ENCODE peak calls at places on chromosomes 3 and 15, in seven cellular contexts. W is spleen, B is H1, Y is stomach, G is Panc1, A is sigmoid colon, U is K562. F is an unnamed sample.

GRCh38 chr15:61195116-61196002 is 33.7 kb downstream of the RORA start:
- DNase-seq in W (no peak), B (no peak), Y (no peak), G (peak; percentile 39), A (no peak), U (peak; percentile 60), F (no peak)

GRCh38 chr3:64530434-64531049 is 157.3 kb downstream of the ADAMTS9 start:
- DNase-seq in W (no peak), B (peak; percentile 13), Y (peak; percentile 67), G (peak; percentile 10), A (peak; percentile 79), U (peak; percentile 40), F (peak; percentile 26)

GRCh38 chr15:79168922-79169322 is 78.3 kb upstream of the RASGRF1 start:
- DNase-seq in W (no peak), B (no peak), Y (no peak), G (no peak), A (no peak), U (peak; percentile 35), F (no peak)

GRCh38 chr3:151976211-151977050 is 103.0 kb downstream of the SUCNR1 start:
- DNase-seq in W (no peak), B (no peak), Y (no peak), G (peak; percentile 95), A (no peak), U (peak; percentile 18), F (no peak)

GRCh38 chr3:59992578-59992977 is 942.8 kb upstream of the CFAP20DC start:
- DNase-seq in W (no peak), B (no peak), Y (no peak), G (no peak), A (no peak), U (no peak), F (no peak)

GRCh38 chr3:126351086-126351770 is 6.0 kb downstream of the KLF15 start:
- DNase-seq in W (peak; percentile 60), B (no peak), Y (no peak), G (no peak), A (peak; percentile 63), U (no peak), F (peak; percentile 34)

GRCh38 chr15:90413411-90414379 is 25.7 kb downstream of the IQGAP1 start:
- DNase-seq in W (no peak), B (no peak), Y (no peak), G (no peak), A (no peak), U (peak; percentile 58), F (peak; percentile 61)

GRCh38 chr15:100570282-100570681 is 31.7 kb downstream of the LINS1 start:
- DNase-seq in W (no peak), B (no peak), Y (no peak), G (no peak), A (no peak), U (no peak), F (no peak)

GRCh38 chr3:71195492-71195891 is 388.0 kb downstream of the FOXP1 start:
- DNase-seq in W (no peak), B (no peak), Y (no peak), G (no peak), A (no peak), U (no peak), F (no peak)

GRCh38 chr3:172853911-172854648 is 103.6 kb downstream of the ECT2 start:
- DNase-seq in W (no peak), B (peak; percentile 33), Y (no peak), G (no peak), A (no peak), U (no peak), F (no peak)

GRCh38 chr3:130609166-130609574 is 92.2 kb downstream of the COL6A6 start:
- DNase-seq in W (no peak), B (no peak), Y (no peak), G (no peak), A (peak; percentile 60), U (no peak), F (no peak)

GRCh38 chr15:87477759-87478687 is 778.5 kb downstream of the NTRK3 start:
- DNase-seq in W (no peak), B (no peak), Y (no peak), G (no peak), A (peak; percentile 64), U (peak; percentile 14), F (no peak)

GRCh38 chr3:14757153-14757700 is 61.5 kb upstream of the FGD5 start:
- DNase-seq in W (no peak), B (no peak), Y (no peak), G (no peak), A (no peak), U (no peak), F (no peak)

GRCh38 chr3:51384730-51385473 is at the start of gene MANF:
- DNase-seq in W (peak; percentile 99), B (peak; percentile 97), Y (peak; percentile 98), G (peak; percentile 73), A (peak; percentile 99), U (peak; percentile 96), F (peak; percentile 99)

GRCh38 chr3:189557824-189558223 is 73.4 kb upstream of the TP63 start:
- DNase-seq in W (no peak), B (no peak), Y (no peak), G (no peak), A (no peak), U (no peak), F (no peak)

GRCh38 chr15:89054873-89055272 is 33.4 kb upstream of the ABHD2 start:
- DNase-seq in W (no peak), B (no peak), Y (no peak), G (no peak), A (no peak), U (no peak), F (no peak)

GRCh38 chr3:97389883-97390282 is 374.7 kb upstream of the ARL6 start:
- DNase-seq in W (no peak), B (no peak), Y (no peak), G (no peak), A (no peak), U (no peak), F (no peak)

GRCh38 chr15:58387130-58387529 is 44.7 kb upstream of the LIPC start:
- DNase-seq in W (no peak), B (no peak), Y (no peak), G (peak; percentile 17), A (no peak), U (no peak), F (no peak)

GRCh38 chr3:18544135-18544534 is 119.0 kb upstream of the SATB1 start:
- DNase-seq in W (no peak), B (no peak), Y (no peak), G (no peak), A (no peak), U (no peak), F (no peak)

DNA sequence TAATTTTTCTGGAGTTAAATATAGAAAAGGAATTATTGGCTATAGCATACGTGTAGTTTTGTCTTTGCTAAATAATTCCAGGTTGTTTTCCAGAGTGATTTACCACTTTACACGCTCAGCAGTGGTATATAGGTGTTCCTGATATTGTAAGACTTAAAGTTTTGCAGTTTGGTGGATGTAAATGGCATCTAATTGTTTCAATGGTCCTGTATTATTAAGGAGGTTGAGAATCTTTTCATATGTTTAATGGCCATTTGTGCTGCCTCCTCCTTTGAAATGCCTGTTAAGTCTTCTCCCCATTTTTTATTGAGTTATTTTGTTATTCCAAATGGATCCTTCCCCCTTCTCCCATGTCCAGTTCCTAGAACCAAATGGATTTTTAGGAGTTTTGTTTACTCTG is 26.4 kb upstream of the P4HTM start:
- DNase-seq in W (no peak), B (no peak), Y (no peak), G (no peak), A (no peak), U (no peak), F (no peak)
- TF ChIP-seq POLR2AphosphoS5 in W (no peak), B (no peak), Y (no peak), G (no peak), A (no peak), U (no peak), F (no peak)

DNA sequence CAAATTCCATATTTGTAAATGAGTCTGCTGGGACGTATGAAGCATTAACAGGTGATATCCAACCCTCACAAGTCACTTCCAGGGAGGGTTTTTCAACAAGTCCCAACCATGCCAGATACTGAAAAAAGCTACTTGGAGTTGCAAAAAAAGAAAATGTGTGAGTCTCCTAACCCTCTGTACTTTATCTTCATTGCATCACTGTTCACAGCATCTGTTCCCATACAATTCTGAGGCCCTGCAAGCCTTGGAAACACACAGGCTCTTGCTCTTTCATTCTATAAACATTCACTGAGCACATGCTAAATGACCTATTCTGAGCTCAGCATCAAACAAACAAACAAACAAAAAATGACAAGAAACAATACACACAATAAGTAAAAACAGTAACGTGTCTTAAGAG is 120.8 kb downstream of the RFTN1 start:
- DNase-seq in W (no peak), B (no peak), Y (no peak), G (no peak), A (no peak), U (no peak), F (no peak)
- H3K27ac ChIP-seq in W (peak overlapping the region; percentile 36), B (no peak overlapping the region), Y (no peak overlapping the region), G (no peak overlapping the region), A (no peak overlapping the region), U (no peak overlapping the region), F (no peak overlapping the region)

GRCh38 chr15:68814596-68814995 is 6.1 kb downstream of the ANP32A start:
- DNase-seq in W (no peak), B (no peak), Y (no peak), G (no peak), A (no peak), U (peak; percentile 39), F (no peak)

GRCh38 chr15:68817304-68818087 is 3.2 kb downstream of the ANP32A start:
- DNase-seq in W (peak; percentile 93), B (no peak), Y (peak; percentile 81), G (no peak), A (peak; percentile 84), U (peak; percentile 78), F (peak; percentile 76)

GRCh38 chr15:68816795-68817303 is 3.8 kb downstream of the ANP32A start:
- DNase-seq in W (no peak), B (no peak), Y (no peak), G (no peak), A (no peak), U (peak; percentile 30), F (no peak)

GRCh38 chr15:68815598-68815997 is 5.1 kb downstream of the ANP32A start:
- DNase-seq in W (no peak), B (no peak), Y (no peak), G (no peak), A (no peak), U (no peak), F (no peak)

GRCh38 chr15:68816158-68816557 is 4.5 kb downstream of the ANP32A start:
- DNase-seq in W (no peak), B (no peak), Y (no peak), G (no peak), A (no peak), U (no peak), F (no peak)
- H3K4me3 ChIP-seq in W (no peak overlapping the region), B (peak overlapping the region; percentile 94), Y (no peak overlapping the region), G (peak overlapping the region; percentile 94), A (no peak overlapping the region), U (peak overlapping the region; percentile 63), F (no peak overlapping the region)

DNA sequence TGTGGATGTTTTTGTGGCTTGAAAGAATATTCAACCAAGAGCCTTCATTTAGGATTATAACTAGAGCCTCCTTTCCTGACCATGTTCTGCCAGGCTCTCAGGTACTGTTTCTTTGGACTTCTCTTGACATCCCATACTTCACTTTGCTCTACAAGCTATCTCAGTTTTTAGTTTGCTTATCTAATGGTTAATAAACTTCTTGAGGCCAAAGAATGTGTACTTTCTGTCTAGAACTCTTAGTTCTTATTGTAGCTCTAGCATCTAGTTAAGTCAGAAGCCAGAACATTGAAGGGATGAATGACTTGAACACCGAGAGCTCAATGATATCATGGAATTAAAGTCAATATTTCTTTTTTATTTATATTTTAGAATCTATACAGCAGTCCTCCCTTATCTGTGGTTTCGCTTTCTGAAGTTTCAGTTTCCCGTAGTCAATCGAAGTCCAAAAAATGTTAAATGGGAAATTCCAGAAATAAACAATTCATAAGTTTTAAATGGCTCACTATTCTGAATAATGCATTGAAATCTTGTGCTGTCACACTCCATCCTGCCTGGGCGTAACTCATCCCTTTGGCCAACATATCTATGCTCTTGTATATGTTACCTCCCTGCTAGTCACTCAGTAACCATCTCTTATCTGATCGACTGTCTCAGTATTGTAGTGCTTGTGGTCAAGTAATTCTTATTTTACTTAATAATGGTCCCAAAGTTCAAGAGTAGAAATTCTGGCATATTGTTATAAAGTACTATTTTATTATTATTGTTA is 368.6 kb upstream of the RBMS3 start:
- DNase-seq in W (no peak), B (no peak), Y (no peak), G (no peak), A (no peak), U (no peak), F (no peak)
- TF ChIP-seq POLR2AphosphoS5 in W (no peak), B (no peak), Y (no peak), G (no peak), A (no peak), U (no peak), F (no peak)

F was measured in upper lobe of left lung.